ENCODE peak calls at places on chromosomes 3 and 15, in four cellular contexts. I is fibroblast of lung, G is GM23248, X is PC-3. U is an unnamed sample.

GRCh38 chr3:164451083-164451910 is 627.0 kb downstream of the SI start:
- DNase-seq in I (no peak), G (peak), X (no peak), U (no peak)

GRCh38 chr3:66397745-66398144 is 103.1 kb downstream of the LRIG1 start:
- DNase-seq in I (peak), G (peak), X (no peak), U (no peak)

GRCh38 chr15:95880630-95881029 is 449.9 kb upstream of the NR2F2 start:
- DNase-seq in I (no peak), G (no peak), X (no peak), U (no peak)

GRCh38 chr3:52513281-52513680 is 18.1 kb downstream of the STAB1 start:
- DNase-seq in I (no peak), G (no peak), X (no peak), U (no peak)

GRCh38 chr15:52023169-52023922 is 4.3 kb downstream of the MAPK6 start:
- DNase-seq in I (no peak), G (peak), X (no peak), U (no peak)

GRCh38 chr15:52295421-52295991 is at the start of gene MYO5C:
- DNase-seq in I (no peak), G (peak), X (peak), U (no peak)

GRCh38 chr15:77295446-77295845 is 124.5 kb downstream of the PEAK1 start:
- DNase-seq in I (peak), G (peak), X (no peak), U (no peak)

GRCh38 chr15:23750179-23750578 is 63.1 kb upstream of the NDN start:
- DNase-seq in I (no peak), G (no peak), X (no peak), U (no peak)

GRCh38 chr15:62727501-62727900 is 315.0 kb upstream of the TPM1 start:
- DNase-seq in I (no peak), G (no peak), X (no peak), U (no peak)

GRCh38 chr3:197420566-197420965 is 122.2 kb upstream of the DLG1 start:
- DNase-seq in I (no peak), G (no peak), X (no peak), U (no peak)

GRCh38 chr3:175149675-175150074 is 290.5 kb downstream of the NAALADL2 start:
- DNase-seq in I (no peak), G (no peak), X (peak), U (no peak)

GRCh38 chr3:18946524-18946923 is 201.8 kb upstream of the KCNH8 start:
- DNase-seq in I (no peak), G (no peak), X (peak), U (no peak)

GRCh38 chr3:140376136-140376889 is 301.6 kb upstream of the TRIM42 start:
- DNase-seq in I (no peak), G (no peak), X (no peak), U (no peak)

GRCh38 chr3:177744873-177745646 is 547.8 kb upstream of the TBL1XR1 start:
- DNase-seq in I (peak), G (peak), X (peak), U (no peak)

GRCh38 chr3:53996153-53996861 is 104.6 kb upstream of the SELENOK start:
- DNase-seq in I (no peak), G (peak), X (peak), U (no peak)

GRCh38 chr15:57509121-57509520 is 82.6 kb upstream of the MYZAP start:
- DNase-seq in I (no peak), G (peak), X (no peak), U (no peak)

GRCh38 chr3:45145223-45145622 is 955 bp downstream of the CDCP1 start:
- DNase-seq in I (peak), G (no peak), X (peak), U (no peak)

GRCh38 chr3:32203854-32204253 is 34.6 kb upstream of the CMTM8 start:
- DNase-seq in I (peak), G (peak), X (peak), U (no peak)

GRCh38 chr3:57041674-57042073 is 18.8 kb upstream of the SPATA12 start:
- DNase-seq in I (no peak), G (no peak), X (no peak), U (no peak)

GRCh38 chr3:57939776-57940175 is 68.4 kb upstream of the FLNB start:
- DNase-seq in I (no peak), G (no peak), X (no peak), U (no peak)

GRCh38 chr15:57133127-57133968 is 214.9 kb downstream of the TCF12 start:
- DNase-seq in I (no peak), G (no peak), X (no peak), U (no peak)

GRCh38 chr3:24137958-24138875 is 193.1 kb downstream of the NR1D2 start:
- DNase-seq in I (no peak), G (no peak), X (peak), U (no peak)

GRCh38 chr3:121998030-121998580 is 23.9 kb downstream of the ILDR1 start:
- DNase-seq in I (peak), G (peak), X (peak), U (no peak)

GRCh38 chr3:23685484-23686258 is 120.1 kb upstream of the UBE2E1 start:
- DNase-seq in I (peak), G (peak), X (peak), U (no peak)

GRCh38 chr15:73794501-73795133 is 41.5 kb upstream of the INSYN1 start:
- DNase-seq in I (peak), G (peak), X (peak), U (no peak)

GRCh38 chr15:41291065-41291631 is 41.2 kb downstream of the OIP5 start:
- DNase-seq in I (no peak), G (no peak), X (no peak), U (no peak)

GRCh38 chr3:108391917-108392585 is 95.7 kb downstream of the HHLA2 start:
- DNase-seq in I (peak), G (peak), X (peak), U (no peak)

GRCh38 chr15:60975203-60975602 is 253.9 kb downstream of the RORA start:
- DNase-seq in I (peak), G (no peak), X (no peak), U (no peak)

GRCh38 chr3:144282313-144282712 is 310.7 kb downstream of the DIPK2A start:
- DNase-seq in I (no peak), G (no peak), X (no peak), U (no peak)

GRCh38 chr3:37279226-37279625 is 104.8 kb upstream of the LRRFIP2 start:
- DNase-seq in I (peak), G (peak), X (no peak), U (no peak)

DNA sequence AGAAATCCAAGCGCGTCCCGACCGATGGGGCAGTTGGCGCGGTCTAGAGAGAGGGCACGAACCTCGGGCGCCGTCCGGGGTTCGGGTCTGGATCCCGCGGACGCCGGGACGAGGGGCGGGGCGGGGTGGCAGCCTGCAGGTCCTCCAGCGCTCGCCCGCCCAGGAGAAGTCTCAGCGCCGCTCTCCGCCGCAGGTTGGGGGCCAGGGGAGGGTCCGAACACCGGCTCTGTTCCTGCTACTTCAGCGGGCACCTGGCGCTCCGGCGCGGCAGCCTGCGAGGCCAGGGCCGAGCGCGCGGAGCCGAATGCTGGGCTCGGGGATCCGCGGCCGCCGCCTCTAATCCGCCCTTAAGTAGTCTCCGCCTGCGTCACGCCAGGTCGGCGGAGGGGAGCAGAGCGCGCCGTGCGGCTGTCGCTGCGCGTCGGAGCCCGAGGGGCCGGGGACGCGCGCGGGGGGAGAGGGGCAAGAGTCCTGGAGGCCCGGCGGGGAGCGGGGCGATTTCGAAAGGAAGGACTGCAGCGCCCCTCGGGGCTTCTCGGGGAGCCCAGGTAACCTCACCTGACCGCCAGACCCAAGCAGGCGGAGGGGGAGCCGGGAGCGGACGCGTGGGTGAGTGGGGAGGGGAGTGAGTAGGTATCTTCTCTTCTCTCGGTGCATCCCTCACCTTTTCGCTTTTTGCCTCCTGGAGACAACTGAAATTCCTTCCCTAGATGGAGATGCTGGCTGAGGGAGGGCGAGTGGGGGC is at the start of gene GJD2:
- DNase-seq in I (no peak), G (peak), X (no peak), U (no peak)
- TF ChIP-seq EZH2 in I (peak), G (peak), X (peak), U (no peak)

DNA sequence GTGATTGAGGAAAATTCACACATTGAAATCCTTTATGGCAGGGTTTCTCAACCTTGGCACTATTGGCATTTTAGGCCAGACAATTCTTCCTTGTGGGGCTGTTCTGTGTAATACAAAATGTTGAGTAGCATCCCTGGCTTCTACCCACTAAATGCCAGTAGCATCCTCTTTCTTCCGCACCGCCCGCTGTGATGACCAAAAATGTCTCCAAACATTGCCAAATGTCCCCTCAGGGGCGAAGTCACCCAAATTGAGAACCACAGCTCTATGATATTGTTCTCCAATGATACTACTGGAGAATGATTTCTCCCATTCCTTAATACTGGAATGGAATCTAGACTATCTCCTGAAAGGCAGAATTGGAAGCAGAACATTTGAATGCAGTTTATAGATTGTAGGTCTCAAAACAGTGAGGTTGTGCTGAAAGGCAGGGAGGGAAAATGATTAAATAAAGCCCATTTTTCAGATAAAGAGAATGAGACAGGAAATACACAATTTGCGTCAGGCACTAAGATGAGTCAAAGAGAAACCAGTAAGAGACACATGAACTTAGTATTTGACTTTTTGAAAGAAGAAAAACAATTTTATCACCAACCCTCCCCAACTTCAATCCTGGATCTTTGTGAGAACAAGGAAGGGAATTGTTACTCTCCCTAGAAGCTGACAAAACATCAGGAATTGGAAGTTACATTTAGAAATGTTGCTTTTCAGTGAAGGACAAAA is 101.6 kb upstream of the TNIK start:
- DNase-seq in I (no peak), G (no peak), X (no peak), U (no peak)
- H3K4me2 ChIP-seq in I (no peak), G (no peak), X (no peak), U (no peak)

GRCh38 chr3:38372214-38372601 is 25.6 kb downstream of the XYLB start:
- DNase-seq in I (no peak), G (no peak), X (no peak), U (no peak)

GRCh38 chr3:38370149-38370548 is 23.6 kb downstream of the XYLB start:
- DNase-seq in I (no peak), G (no peak), X (no peak), U (no peak)

GRCh38 chr3:38369186-38369585 is 22.6 kb downstream of the XYLB start:
- DNase-seq in I (no peak), G (no peak), X (no peak), U (no peak)

GRCh38 chr3:38370861-38371260 is 24.3 kb downstream of the XYLB start:
- DNase-seq in I (no peak), G (no peak), X (no peak), U (no peak)

DNA sequence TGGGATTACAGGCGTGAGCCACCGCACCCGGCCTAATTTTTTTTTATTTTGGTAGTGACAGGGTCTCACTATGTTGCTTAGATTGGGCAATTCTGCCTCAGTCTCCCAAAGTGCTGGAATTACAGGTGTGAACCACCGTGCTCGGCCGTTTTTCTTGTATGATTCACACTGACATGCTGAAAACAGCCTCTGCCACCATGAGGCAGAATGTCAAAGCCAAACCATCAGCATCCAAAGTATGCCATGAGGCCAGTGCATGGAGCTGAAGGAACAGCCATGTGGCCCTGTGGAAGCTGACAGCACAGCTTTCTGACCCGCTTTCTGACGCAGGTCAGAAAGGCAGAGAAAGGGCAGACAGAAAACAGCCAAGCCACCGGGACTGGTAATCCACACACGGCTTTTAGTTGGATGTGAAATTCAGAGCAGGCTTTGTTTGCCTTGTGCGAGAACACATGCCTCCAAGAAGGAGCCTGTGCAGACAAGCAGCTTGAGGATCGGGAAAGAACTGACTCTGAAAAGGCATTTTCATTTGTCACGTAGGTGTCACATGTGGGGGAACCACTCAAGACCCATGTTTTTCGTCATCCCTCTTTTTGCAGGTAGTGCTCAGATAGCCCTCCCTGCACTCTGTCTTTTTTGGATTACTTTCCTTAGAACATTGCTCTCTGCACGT is 25.1 kb downstream of the XYLB start:
- DNase-seq in I (no peak), G (no peak), X (no peak), U (no peak)
- TF ChIP-seq EZH2 in I (no peak), G (no peak), X (no peak), U (no peak)

GRCh38 chr3:71575433-71575832 is 8.1 kb downstream of the FOXP1 start:
- DNase-seq in I (no peak), G (no peak), X (no peak), U (no peak)
- H3K4me2 ChIP-seq in I (no peak), G (no peak), X (no peak), U (no peak)

DNA sequence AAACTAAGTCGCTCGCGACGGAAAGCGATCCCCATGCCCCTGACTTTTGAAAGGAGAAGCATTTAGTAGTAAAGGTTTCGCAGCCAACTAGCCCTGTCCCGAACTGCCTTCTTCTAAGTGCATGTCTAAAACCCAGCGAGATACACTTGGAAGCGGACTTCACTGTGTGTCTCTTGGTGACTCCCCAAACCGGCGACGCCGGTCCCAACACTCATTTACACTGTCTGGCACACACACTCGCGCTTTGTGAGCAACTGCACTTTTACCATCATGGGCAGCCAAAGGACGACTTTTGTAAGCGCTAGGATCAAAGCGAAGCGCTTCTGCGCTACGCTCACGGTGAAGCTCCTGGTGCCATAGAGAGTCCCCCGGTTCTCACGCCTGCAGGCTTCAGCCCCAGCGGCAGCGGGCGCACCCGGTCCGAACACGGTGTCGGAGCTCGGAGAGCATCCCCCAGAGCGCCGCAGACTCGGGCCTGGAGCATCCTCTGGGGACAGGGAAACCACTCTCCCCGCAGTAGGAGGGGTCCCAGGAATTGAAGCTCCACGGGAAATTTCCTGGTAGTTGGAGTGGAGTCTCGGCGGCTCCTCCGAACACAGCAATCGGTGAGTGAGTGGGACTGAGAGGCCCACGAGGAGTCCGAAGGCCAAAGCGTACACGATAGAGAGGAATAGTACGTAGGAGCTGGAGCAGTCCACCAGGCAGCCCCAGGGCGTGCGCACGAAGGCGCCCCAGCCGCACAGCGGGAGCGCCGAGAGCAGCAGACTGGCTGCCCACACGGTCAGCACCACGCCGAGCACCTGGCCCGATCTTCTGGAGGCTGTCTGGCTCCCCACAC is 1.4 kb downstream of the GPR149 start:
- DNase-seq in I (no peak), G (peak), X (no peak), U (no peak)
- TF ChIP-seq EZH2 in I (no peak), G (peak), X (no peak), U (no peak)

GRCh38 chr3:59572106-59572505 is 522.3 kb upstream of the CFAP20DC start:
- DNase-seq in I (no peak), G (peak), X (no peak), U (no peak)
- H3K4me2 ChIP-seq in I (no peak), G (no peak), X (no peak), U (no peak)

GRCh38 chr15:83285979-83286553 is 1.6 kb upstream of the BNC1 start:
- DNase-seq in I (peak), G (peak), X (peak), U (no peak)

GRCh38 chr15:83284563-83285283 is at the start of gene BNC1:
- DNase-seq in I (no peak), G (no peak), X (no peak), U (no peak)

GRCh38 chr15:83287541-83288027 is 3.1 kb upstream of the BNC1 start:
- DNase-seq in I (peak), G (peak), X (peak), U (no peak)

GRCh38 chr15:83283813-83284562 is 476 bp downstream of the BNC1 start:
- DNase-seq in I (peak), G (peak), X (no peak), U (no peak)

GRCh38 chr15:83285284-83285978 is 967 bp upstream of the BNC1 start:
- DNase-seq in I (no peak), G (peak), X (no peak), U (no peak)
- TF ChIP-seq EZH2 in I (no peak), G (no peak), X (no peak), U (no peak)